ENCODE peak calls at places on chromosomes 6 and 20, in nine cellular contexts. L, U, I, Z, O, V, D, S and H are unnamed samples.

GRCh38 chr6:72175936-72176335 is 289.6 kb downstream of the RIMS1 start:
- DNase-seq in O (no peak), L (no peak), D (no peak), Z (no peak), U (no peak), V (no peak), S (peak; percentile 5), I (no peak), H (no peak)

GRCh38 chr6:105608711-105609374 is 206.0 kb upstream of the PREP start:
- DNase-seq in I (no peak), V (no peak), U (no peak), L (no peak), O (no peak), Z (peak; percentile 62), D (no peak), S (peak; percentile 99), H (no peak)

GRCh38 chr6:151699719-151700118 is 107.8 kb upstream of the ESR1 start:
- DNase-seq in O (no peak), U (no peak), D (no peak), I (no peak), S (peak; percentile 29), V (no peak), Z (no peak), L (no peak), H (no peak)

GRCh38 chr6:146666909-146667308 is 68.1 kb downstream of the ADGB start:
- DNase-seq in I (no peak), Z (no peak), L (no peak), U (no peak), D (no peak), V (no peak), S (no peak), O (no peak), H (no peak)

GRCh38 chr6:25311251-25311910 is 32.2 kb downstream of the CARMIL1 start:
- DNase-seq in I (no peak), S (peak; percentile 70), V (no peak), D (no peak), U (no peak), Z (peak; percentile 73), L (no peak), O (no peak), H (no peak)

GRCh38 chr20:13131688-13132087 is 89.4 kb upstream of the ISM1 start:
- DNase-seq in L (no peak), U (no peak), Z (no peak), S (no peak), V (no peak), O (no peak), D (no peak), I (no peak), H (no peak)

GRCh38 chr6:166671434-166672061 is 44.5 kb upstream of the RPS6KA2 start:
- DNase-seq in U (peak; percentile 43), S (no peak), D (no peak), L (no peak), I (peak; percentile 7), Z (no peak), O (no peak), V (no peak), H (no peak)

GRCh38 chr20:34083781-34084180 is 28.3 kb downstream of the EIF2S2 start:
- DNase-seq in L (no peak), O (no peak), S (no peak), I (peak; percentile 72), D (no peak), V (no peak), Z (no peak), U (no peak), H (no peak)

GRCh38 chr6:13485923-13486557 is 1.4 kb downstream of the GFOD1 start:
- DNase-seq in U (peak; percentile 69), D (no peak), V (peak; percentile 38), Z (peak; percentile 38), L (peak; percentile 25), O (peak; percentile 62), S (peak; percentile 34), I (peak; percentile 90), H (no peak)

GRCh38 chr20:44218441-44218840 is 7.9 kb upstream of the OSER1 start:
- DNase-seq in L (no peak), D (no peak), U (no peak), O (no peak), Z (no peak), V (peak; percentile 58), I (no peak), S (no peak), H (no peak)

GRCh38 chr6:96522469-96523009 is 933 bp downstream of the UFL1 start:
- DNase-seq in I (peak; percentile 44), D (no peak), L (no peak), V (no peak), S (peak; percentile 22), O (no peak), Z (peak; percentile 15), U (no peak), H (no peak)

GRCh38 chr20:49427751-49428518 is 54.5 kb downstream of the KCNB1 start:
- DNase-seq in I (no peak), S (no peak), U (no peak), O (no peak), D (no peak), L (no peak), V (no peak), Z (no peak), H (no peak)

GRCh38 chr6:18823782-18824386 is 436.7 kb downstream of the RNF144B start:
- DNase-seq in O (no peak), L (peak; percentile 48), I (peak; percentile 77), U (peak; percentile 89), Z (peak; percentile 23), V (peak; percentile 8), D (no peak), S (peak; percentile 0), H (no peak)
- TF ChIP-seq CTCF in O (peak; percentile 62), L (peak; percentile 97), I (peak; percentile 98), U (peak; percentile 92), Z (peak; percentile 60), V (peak; percentile 43), D (no peak), S (peak; percentile 46), H (peak; percentile 78)

GRCh38 chr20:62887860-62888239 is 26.2 kb upstream of the TCFL5 start:
- DNase-seq in U (no peak), Z (no peak), O (no peak), V (no peak), D (no peak), L (no peak), I (no peak), S (no peak), H (no peak)

GRCh38 chr20:62885808-62886708 is 24.4 kb upstream of the TCFL5 start:
- DNase-seq in D (no peak), S (no peak), U (no peak), O (no peak), I (no peak), L (no peak), Z (no peak), V (no peak), H (no peak)

GRCh38 chr20:62886709-62887058 is 25.1 kb upstream of the TCFL5 start:
- DNase-seq in L (no peak), Z (no peak), S (no peak), U (no peak), D (no peak), I (no peak), O (no peak), V (no peak), H (no peak)

GRCh38 chr20:62888406-62888805 is 26.8 kb upstream of the TCFL5 start:
- DNase-seq in S (no peak), O (no peak), L (no peak), U (no peak), I (no peak), Z (no peak), D (no peak), V (no peak), H (no peak)

DNA sequence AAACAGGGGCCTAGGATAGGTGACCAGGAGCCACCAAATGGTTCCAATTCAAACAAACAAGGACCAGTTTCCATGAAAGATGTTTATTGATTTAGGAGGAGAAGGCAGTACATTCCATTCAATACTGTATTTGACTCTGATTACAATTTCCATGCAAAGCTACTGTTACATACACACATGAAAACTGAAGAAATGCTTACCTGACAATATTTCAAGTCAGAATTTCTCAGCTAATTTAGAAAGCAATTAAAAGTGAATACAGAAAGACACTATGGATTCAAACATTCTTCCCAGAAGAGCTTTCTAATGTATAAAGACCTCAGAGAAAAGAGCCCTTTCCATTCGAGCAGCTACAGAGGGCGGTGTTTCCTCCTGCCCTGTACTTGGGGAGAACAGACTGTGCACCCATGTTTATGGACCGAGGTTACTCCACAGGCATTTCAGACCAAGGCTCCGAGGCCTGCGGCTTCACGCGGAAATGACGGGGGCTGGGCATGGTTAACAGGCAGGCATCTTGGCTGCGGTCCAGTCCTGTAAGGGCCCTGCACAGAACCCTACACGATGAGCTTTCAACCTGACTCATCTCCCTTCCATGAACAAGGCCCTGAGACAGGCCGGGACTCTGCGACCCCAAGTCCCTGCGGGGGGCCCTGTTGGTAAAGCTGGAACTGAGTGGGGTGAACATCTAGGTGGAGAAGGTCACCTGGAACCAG is 25.7 kb upstream of the TCFL5 start:
- DNase-seq in O (no peak), I (no peak), Z (peak; percentile 60), V (peak; percentile 38), S (peak; percentile 83), L (no peak), D (peak; percentile 67), U (no peak), H (no peak)
- TF ChIP-seq CTCF in O (no peak), I (no peak), Z (no peak), V (no peak), S (peak; percentile 20), L (no peak), D (no peak), U (no peak), H (no peak)

GRCh38 chr6:163711615-163712568 is 297.4 kb downstream of the QKI start:
- DNase-seq in D (no peak), Z (no peak), O (peak; percentile 74), L (no peak), I (peak; percentile 84), U (no peak), V (no peak), S (peak; percentile 69), H (no peak)
- TF ChIP-seq CTCF in D (no peak), Z (no peak), O (no peak), L (no peak), I (peak; percentile 77), U (peak; percentile 9), V (no peak), S (peak; percentile 44), H (no peak)

DNA sequence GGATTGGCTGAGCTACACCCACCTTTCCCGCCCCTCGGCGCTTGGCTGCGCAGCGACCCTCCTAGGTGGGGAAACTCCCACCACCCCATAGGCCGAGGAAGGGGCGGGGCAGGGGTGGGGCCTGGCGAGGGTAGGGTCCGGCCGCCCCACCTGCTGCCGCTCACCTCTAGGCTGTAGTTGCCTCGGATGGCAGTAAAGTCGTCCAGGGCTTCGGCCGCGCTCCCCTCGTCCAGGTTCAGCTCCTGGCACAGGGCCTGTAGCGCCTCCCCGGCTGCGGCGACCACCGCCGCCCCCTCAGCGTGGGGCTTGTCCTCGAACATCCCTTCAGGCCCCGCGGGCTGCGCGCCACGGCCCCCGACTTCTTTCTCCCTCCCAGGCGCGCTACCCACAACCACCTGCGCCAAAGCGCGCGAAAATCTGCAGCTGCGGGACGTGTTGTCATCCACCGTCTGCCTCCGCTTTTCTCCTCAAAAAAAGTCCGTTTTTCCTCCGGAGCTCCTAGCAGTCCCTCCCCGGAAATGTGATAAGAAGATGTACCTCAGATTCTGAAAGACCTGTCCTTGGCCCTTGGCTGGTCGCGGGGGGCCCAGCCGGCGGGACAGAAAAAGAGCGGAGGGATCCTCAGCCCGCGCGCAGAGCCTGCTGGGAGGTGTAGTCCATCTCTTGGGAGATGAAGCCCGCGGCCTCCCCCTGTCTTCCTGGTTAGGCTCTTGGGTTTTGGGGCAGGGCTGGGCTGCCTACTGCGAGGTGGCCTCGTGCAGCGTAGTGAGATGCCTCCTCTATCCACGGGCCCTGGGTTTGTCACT is at the start of gene RBL1:
- DNase-seq in L (peak; percentile 67), Z (peak; percentile 52), V (peak; percentile 81), U (peak; percentile 91), O (peak; percentile 89), S (peak; percentile 82), I (peak; percentile 96), D (peak; percentile 80), H (peak; percentile 87)
- TF ChIP-seq CTCF in L (no peak), Z (peak; percentile 48), V (no peak), U (peak; percentile 35), O (peak; percentile 13), S (peak; percentile 47), I (peak; percentile 31), D (no peak), H (peak; percentile 14)